ENCODE peak calls at places on chromosomes 1 and 21, in eight cellular contexts. One of them, this sample, is unnamed.
A peak's percentile ranks its signal among the peaks of the same experiment; 100 is the strongest.

GRCh38 chr1:87956072-87956471 is 627.4 kb downstream of the LMO4 start:
- DNase-seq in WTC11: no peak
- DNase-seq in endothelial cell: no peak
- DNase-seq in brain microvascular endothelial cell: peak; percentile 93
- DNase-seq in CD4-positive, alpha-beta T cell: no peak
- DNase-seq in left ventricle myocardium inferior: peak; percentile 19
- DNase-seq in fibroblast of pulmonary artery: peak; percentile 88
- DNase-seq in right atrium auricular region: peak; percentile 69
- DNase-seq in this sample: no peak

GRCh38 chr1:12692967-12693782 is 22.7 kb upstream of the AADACL3 start:
- DNase-seq in WTC11: no peak
- DNase-seq in endothelial cell: no peak
- DNase-seq in brain microvascular endothelial cell: no peak
- DNase-seq in CD4-positive, alpha-beta T cell: no peak
- DNase-seq in left ventricle myocardium inferior: no peak
- DNase-seq in fibroblast of pulmonary artery: peak; percentile 60
- DNase-seq in right atrium auricular region: no peak
- DNase-seq in this sample: no peak

GRCh38 chr1:88763649-88764406 is 79.8 kb downstream of the PKN2 start:
- DNase-seq in WTC11: no peak
- DNase-seq in endothelial cell: no peak
- DNase-seq in brain microvascular endothelial cell: no peak
- DNase-seq in CD4-positive, alpha-beta T cell: no peak
- DNase-seq in left ventricle myocardium inferior: no peak
- DNase-seq in fibroblast of pulmonary artery: peak; percentile 14
- DNase-seq in right atrium auricular region: no peak
- DNase-seq in this sample: no peak

GRCh38 chr1:62185677-62186076 is 9.0 kb upstream of the L1TD1 start:
- DNase-seq in WTC11: no peak
- DNase-seq in endothelial cell: no peak
- DNase-seq in brain microvascular endothelial cell: no peak
- DNase-seq in CD4-positive, alpha-beta T cell: no peak
- DNase-seq in left ventricle myocardium inferior: no peak
- DNase-seq in fibroblast of pulmonary artery: no peak
- DNase-seq in right atrium auricular region: no peak
- DNase-seq in this sample: no peak

GRCh38 chr1:30885580-30886513 is 22.7 kb downstream of the SDC3 start:
- DNase-seq in WTC11: no peak
- DNase-seq in endothelial cell: no peak
- DNase-seq in brain microvascular endothelial cell: no peak
- DNase-seq in CD4-positive, alpha-beta T cell: no peak
- DNase-seq in left ventricle myocardium inferior: no peak
- DNase-seq in fibroblast of pulmonary artery: no peak
- DNase-seq in right atrium auricular region: no peak
- DNase-seq in this sample: no peak

GRCh38 chr1:8560611-8561544 is 243.0 kb downstream of the SLC45A1 start:
- DNase-seq in WTC11: no peak
- DNase-seq in endothelial cell: peak; percentile 12
- DNase-seq in brain microvascular endothelial cell: peak; percentile 36
- DNase-seq in CD4-positive, alpha-beta T cell: no peak
- DNase-seq in left ventricle myocardium inferior: no peak
- DNase-seq in fibroblast of pulmonary artery: peak; percentile 72
- DNase-seq in right atrium auricular region: no peak
- DNase-seq in this sample: no peak

GRCh38 chr1:198607714-198608113 is 31.1 kb upstream of the PTPRC start:
- DNase-seq in WTC11: no peak
- DNase-seq in endothelial cell: no peak
- DNase-seq in brain microvascular endothelial cell: no peak
- DNase-seq in CD4-positive, alpha-beta T cell: no peak
- DNase-seq in left ventricle myocardium inferior: no peak
- DNase-seq in fibroblast of pulmonary artery: no peak
- DNase-seq in right atrium auricular region: no peak
- DNase-seq in this sample: no peak

GRCh38 chr1:48572632-48573258 is 100.7 kb upstream of the SPATA6 start:
- DNase-seq in WTC11: peak; percentile 87
- DNase-seq in endothelial cell: peak; percentile 78
- DNase-seq in brain microvascular endothelial cell: peak; percentile 19
- DNase-seq in CD4-positive, alpha-beta T cell: no peak
- DNase-seq in left ventricle myocardium inferior: peak; percentile 25
- DNase-seq in fibroblast of pulmonary artery: peak; percentile 49
- DNase-seq in right atrium auricular region: peak; percentile 61
- DNase-seq in this sample: no peak

GRCh38 chr1:221712198-221712684 is 29.6 kb downstream of the DUSP10 start:
- DNase-seq in WTC11: no peak
- DNase-seq in endothelial cell: no peak
- DNase-seq in brain microvascular endothelial cell: peak; percentile 73
- DNase-seq in CD4-positive, alpha-beta T cell: peak; percentile 16
- DNase-seq in left ventricle myocardium inferior: no peak
- DNase-seq in fibroblast of pulmonary artery: peak; percentile 78
- DNase-seq in right atrium auricular region: no peak
- DNase-seq in this sample: no peak

GRCh38 chr1:237012361-237012760 is 8.1 kb upstream of the MT1HL1 start:
- DNase-seq in WTC11: no peak
- DNase-seq in endothelial cell: no peak
- DNase-seq in brain microvascular endothelial cell: no peak
- DNase-seq in CD4-positive, alpha-beta T cell: no peak
- DNase-seq in left ventricle myocardium inferior: no peak
- DNase-seq in fibroblast of pulmonary artery: no peak
- DNase-seq in right atrium auricular region: no peak
- DNase-seq in this sample: no peak

GRCh38 chr21:38088916-38089762 is 167.7 kb upstream of the KCNJ15 start:
- DNase-seq in WTC11: no peak
- DNase-seq in endothelial cell: no peak
- DNase-seq in brain microvascular endothelial cell: no peak
- DNase-seq in CD4-positive, alpha-beta T cell: no peak
- DNase-seq in left ventricle myocardium inferior: no peak
- DNase-seq in fibroblast of pulmonary artery: no peak
- DNase-seq in right atrium auricular region: no peak
- DNase-seq in this sample: no peak

GRCh38 chr21:38082936-38083335 is 166.7 kb upstream of the KCNJ6 start:
- DNase-seq in WTC11: no peak
- DNase-seq in endothelial cell: no peak
- DNase-seq in brain microvascular endothelial cell: no peak
- DNase-seq in CD4-positive, alpha-beta T cell: no peak
- DNase-seq in left ventricle myocardium inferior: no peak
- DNase-seq in fibroblast of pulmonary artery: no peak
- DNase-seq in right atrium auricular region: no peak
- DNase-seq in this sample: no peak

GRCh38 chr21:38083534-38083933 is 167.3 kb upstream of the KCNJ6 start:
- DNase-seq in WTC11: no peak
- DNase-seq in endothelial cell: no peak
- DNase-seq in brain microvascular endothelial cell: no peak
- DNase-seq in CD4-positive, alpha-beta T cell: no peak
- DNase-seq in left ventricle myocardium inferior: no peak
- DNase-seq in fibroblast of pulmonary artery: no peak
- DNase-seq in right atrium auricular region: no peak
- DNase-seq in this sample: no peak

GRCh38 chr21:38089763-38090046 is 167.1 kb upstream of the KCNJ15 start:
- DNase-seq in WTC11: no peak
- DNase-seq in endothelial cell: no peak
- DNase-seq in brain microvascular endothelial cell: no peak
- DNase-seq in CD4-positive, alpha-beta T cell: no peak
- DNase-seq in left ventricle myocardium inferior: no peak
- DNase-seq in fibroblast of pulmonary artery: no peak
- DNase-seq in right atrium auricular region: no peak
- DNase-seq in this sample: no peak

GRCh38 chr21:38086580-38086979 is 170.2 kb upstream of the KCNJ15 start:
- DNase-seq in WTC11: no peak
- DNase-seq in endothelial cell: no peak
- DNase-seq in brain microvascular endothelial cell: no peak
- DNase-seq in CD4-positive, alpha-beta T cell: no peak
- DNase-seq in left ventricle myocardium inferior: no peak
- DNase-seq in fibroblast of pulmonary artery: no peak
- DNase-seq in right atrium auricular region: no peak
- DNase-seq in this sample: no peak
- TF ChIP-seq CTCF in WTC11: no peak
- TF ChIP-seq CTCF in endothelial cell: no peak
- TF ChIP-seq CTCF in brain microvascular endothelial cell: no peak
- TF ChIP-seq CTCF in CD4-positive, alpha-beta T cell: no peak
- TF ChIP-seq CTCF in left ventricle myocardium inferior: no peak
- TF ChIP-seq CTCF in fibroblast of pulmonary artery: no peak
- TF ChIP-seq CTCF in right atrium auricular region: no peak
- TF ChIP-seq CTCF in this sample: no peak

GRCh38 chr1:229897540-229897939 is 169.5 kb upstream of the GALNT2 start:
- DNase-seq in WTC11: no peak
- DNase-seq in endothelial cell: no peak
- DNase-seq in brain microvascular endothelial cell: no peak
- DNase-seq in CD4-positive, alpha-beta T cell: no peak
- DNase-seq in left ventricle myocardium inferior: no peak
- DNase-seq in fibroblast of pulmonary artery: no peak
- DNase-seq in right atrium auricular region: no peak
- DNase-seq in this sample: no peak

GRCh38 chr1:229905031-229905545 is 161.9 kb upstream of the GALNT2 start:
- DNase-seq in WTC11: no peak
- DNase-seq in endothelial cell: no peak
- DNase-seq in brain microvascular endothelial cell: no peak
- DNase-seq in CD4-positive, alpha-beta T cell: no peak
- DNase-seq in left ventricle myocardium inferior: no peak
- DNase-seq in fibroblast of pulmonary artery: no peak
- DNase-seq in right atrium auricular region: no peak
- DNase-seq in this sample: no peak

GRCh38 chr1:229896306-229896705 is 170.7 kb upstream of the GALNT2 start:
- DNase-seq in WTC11: no peak
- DNase-seq in endothelial cell: no peak
- DNase-seq in brain microvascular endothelial cell: no peak
- DNase-seq in CD4-positive, alpha-beta T cell: no peak
- DNase-seq in left ventricle myocardium inferior: no peak
- DNase-seq in fibroblast of pulmonary artery: no peak
- DNase-seq in right atrium auricular region: no peak
- DNase-seq in this sample: no peak

GRCh38 chr1:229895605-229896004 is 171.4 kb upstream of the GALNT2 start:
- DNase-seq in WTC11: no peak
- DNase-seq in endothelial cell: no peak
- DNase-seq in brain microvascular endothelial cell: no peak
- DNase-seq in CD4-positive, alpha-beta T cell: no peak
- DNase-seq in left ventricle myocardium inferior: no peak
- DNase-seq in fibroblast of pulmonary artery: no peak
- DNase-seq in right atrium auricular region: no peak
- DNase-seq in this sample: no peak

GRCh38 chr1:229900220-229900619 is 166.8 kb upstream of the GALNT2 start:
- DNase-seq in WTC11: no peak
- DNase-seq in endothelial cell: no peak
- DNase-seq in brain microvascular endothelial cell: no peak
- DNase-seq in CD4-positive, alpha-beta T cell: no peak
- DNase-seq in left ventricle myocardium inferior: no peak
- DNase-seq in fibroblast of pulmonary artery: no peak
- DNase-seq in right atrium auricular region: no peak
- DNase-seq in this sample: no peak
- TF ChIP-seq CTCF in WTC11: no peak
- TF ChIP-seq CTCF in endothelial cell: no peak
- TF ChIP-seq CTCF in brain microvascular endothelial cell: no peak
- TF ChIP-seq CTCF in CD4-positive, alpha-beta T cell: no peak
- TF ChIP-seq CTCF in left ventricle myocardium inferior: no peak
- TF ChIP-seq CTCF in fibroblast of pulmonary artery: no peak
- TF ChIP-seq CTCF in right atrium auricular region: no peak
- TF ChIP-seq CTCF in this sample: no peak

GRCh38 chr1:22528451-22528850 is 34.8 kb upstream of the EPHA8 start:
- DNase-seq in WTC11: no peak
- DNase-seq in endothelial cell: no peak
- DNase-seq in brain microvascular endothelial cell: no peak
- DNase-seq in CD4-positive, alpha-beta T cell: no peak
- DNase-seq in left ventricle myocardium inferior: no peak
- DNase-seq in fibroblast of pulmonary artery: no peak
- DNase-seq in right atrium auricular region: no peak
- DNase-seq in this sample: no peak

GRCh38 chr1:22526677-22527076 is 36.6 kb upstream of the EPHA8 start:
- DNase-seq in WTC11: no peak
- DNase-seq in endothelial cell: no peak
- DNase-seq in brain microvascular endothelial cell: no peak
- DNase-seq in CD4-positive, alpha-beta T cell: no peak
- DNase-seq in left ventricle myocardium inferior: no peak
- DNase-seq in fibroblast of pulmonary artery: no peak
- DNase-seq in right atrium auricular region: no peak
- DNase-seq in this sample: no peak

GRCh38 chr1:22527555-22528296 is 35.6 kb upstream of the EPHA8 start:
- DNase-seq in WTC11: no peak
- DNase-seq in endothelial cell: no peak
- DNase-seq in brain microvascular endothelial cell: no peak
- DNase-seq in CD4-positive, alpha-beta T cell: no peak
- DNase-seq in left ventricle myocardium inferior: no peak
- DNase-seq in fibroblast of pulmonary artery: peak; percentile 11
- DNase-seq in right atrium auricular region: no peak
- DNase-seq in this sample: no peak

GRCh38 chr1:22526098-22526497 is 37.2 kb upstream of the EPHA8 start:
- DNase-seq in WTC11: no peak
- DNase-seq in endothelial cell: no peak
- DNase-seq in brain microvascular endothelial cell: no peak
- DNase-seq in CD4-positive, alpha-beta T cell: no peak
- DNase-seq in left ventricle myocardium inferior: no peak
- DNase-seq in fibroblast of pulmonary artery: no peak
- DNase-seq in right atrium auricular region: no peak
- DNase-seq in this sample: no peak

DNA sequence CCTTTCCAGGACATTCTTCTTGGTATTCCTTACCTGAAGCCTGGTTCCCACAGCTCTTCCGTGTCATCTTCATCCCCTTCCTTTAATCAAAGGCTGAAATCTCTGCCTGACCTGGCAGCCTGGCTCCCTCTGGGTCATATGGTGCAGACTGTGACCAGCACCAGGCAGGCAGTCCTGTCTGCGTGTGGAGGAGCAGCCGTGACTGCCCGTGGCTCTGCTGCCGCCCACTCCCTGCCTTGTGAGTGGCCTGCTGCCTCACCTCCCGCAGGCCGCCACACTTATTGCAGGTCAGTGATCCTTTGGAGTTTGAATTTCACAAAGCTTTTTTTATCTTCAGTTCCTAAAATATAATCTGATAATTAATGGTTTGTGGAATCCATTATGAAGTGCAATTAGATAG is 36.2 kb upstream of the EPHA8 start:
- DNase-seq in WTC11: no peak
- DNase-seq in endothelial cell: no peak
- DNase-seq in brain microvascular endothelial cell: no peak
- DNase-seq in CD4-positive, alpha-beta T cell: no peak
- DNase-seq in left ventricle myocardium inferior: no peak
- DNase-seq in fibroblast of pulmonary artery: no peak
- DNase-seq in right atrium auricular region: no peak
- DNase-seq in this sample: no peak
- TF ChIP-seq CTCF in WTC11: no peak
- TF ChIP-seq CTCF in endothelial cell: peak; percentile 20
- TF ChIP-seq CTCF in brain microvascular endothelial cell: peak; percentile 10
- TF ChIP-seq CTCF in CD4-positive, alpha-beta T cell: no peak
- TF ChIP-seq CTCF in left ventricle myocardium inferior: no peak
- TF ChIP-seq CTCF in fibroblast of pulmonary artery: no peak
- TF ChIP-seq CTCF in right atrium auricular region: no peak
- TF ChIP-seq CTCF in this sample: no peak

GRCh38 chr1:206761369-206761768 is 9.2 kb upstream of the IL19 start:
- DNase-seq in WTC11: no peak
- DNase-seq in endothelial cell: no peak
- DNase-seq in brain microvascular endothelial cell: no peak
- DNase-seq in CD4-positive, alpha-beta T cell: no peak
- DNase-seq in left ventricle myocardium inferior: no peak
- DNase-seq in fibroblast of pulmonary artery: peak; percentile 37
- DNase-seq in right atrium auricular region: no peak
- DNase-seq in this sample: no peak
- TF ChIP-seq CTCF in WTC11: no peak
- TF ChIP-seq CTCF in endothelial cell: no peak
- TF ChIP-seq CTCF in brain microvascular endothelial cell: peak; percentile 56
- TF ChIP-seq CTCF in CD4-positive, alpha-beta T cell: no peak
- TF ChIP-seq CTCF in left ventricle myocardium inferior: peak; percentile 27
- TF ChIP-seq CTCF in fibroblast of pulmonary artery: peak; percentile 47
- TF ChIP-seq CTCF in right atrium auricular region: no peak
- TF ChIP-seq CTCF in this sample: no peak